ENCODE peak calls at places on chromosomes 13 and 19, in seven cellular contexts. Y, H, R, D, K, P and U are unnamed samples.

GRCh38 chr19:7925171-7925837 is 631 bp downstream of the CTXN1 start:
- DNase-seq in Y (no peak), H (peak), R (peak), D (peak), K (peak), P (peak), U (no peak)

GRCh38 chr19:15249912-15250634 is 17.8 kb upstream of the EPHX3 start:
- DNase-seq in Y (no peak), H (peak), R (peak), D (peak), K (no peak), P (no peak), U (no peak)

GRCh38 chr19:7366701-7367420 is 18.1 kb downstream of the ARHGEF18 start:
- DNase-seq in Y (no peak), H (peak), R (peak), D (no peak), K (no peak), P (no peak), U (no peak)

GRCh38 chr13:87674143-87674772 is 3.1 kb downstream of the SLITRK5 start:
- DNase-seq in Y (no peak), H (no peak), R (no peak), D (no peak), K (no peak), P (no peak), U (no peak)

GRCh38 chr19:30686252-30686762 is 314.1 kb downstream of the ZNF536 start:
- DNase-seq in Y (no peak), H (peak), R (peak), D (no peak), K (no peak), P (no peak), U (no peak)

GRCh38 chr19:7928741-7929701 is 3.1 kb upstream of the CTXN1 start:
- DNase-seq in Y (no peak), H (peak), R (peak), D (no peak), K (peak), P (no peak), U (no peak)

GRCh38 chr19:48354332-48354992 is 9.3 kb downstream of the TMEM143 start:
- DNase-seq in Y (no peak), H (peak), R (no peak), D (no peak), K (no peak), P (no peak), U (no peak)

GRCh38 chr13:52374873-52375411 is 31.0 kb downstream of the THSD1 start:
- DNase-seq in Y (no peak), H (no peak), R (no peak), D (no peak), K (no peak), P (no peak), U (no peak)

GRCh38 chr19:37931941-37932655 is 25.1 kb downstream of the SIPA1L3 start:
- DNase-seq in Y (peak), H (peak), R (peak), D (peak), K (peak), P (no peak), U (no peak)

GRCh38 chr13:110887955-110888333 is 26.9 kb downstream of the ANKRD10 start:
- DNase-seq in Y (no peak), H (no peak), R (no peak), D (no peak), K (no peak), P (no peak), U (no peak)

GRCh38 chr19:29528946-29529645 is 3.3 kb downstream of the VSTM2B start:
- DNase-seq in Y (no peak), H (no peak), R (no peak), D (peak), K (no peak), P (no peak), U (no peak)

GRCh38 chr13:75764251-75764650 is 128.1 kb downstream of the LMO7 start:
- DNase-seq in Y (no peak), H (no peak), R (no peak), D (no peak), K (no peak), P (no peak), U (no peak)

GRCh38 chr13:48000559-48001126 is 430 bp downstream of the SUCLA2 start:
- DNase-seq in Y (no peak), H (peak), R (peak), D (no peak), K (no peak), P (no peak), U (no peak)

GRCh38 chr13:44763604-44764311 is 187.6 kb upstream of the TSC22D1 start:
- DNase-seq in Y (no peak), H (peak), R (no peak), D (no peak), K (peak), P (no peak), U (no peak)